ENCODE peak calls at places on chromosomes 12 and 14, in seven cellular contexts. H is GM10248, K is endothelial cell, W is GM12864, D is fibroblast of mammary gland, M is suprapubic skin, Y is hepatocyte. I is an unnamed sample.

GRCh38 chr14:44981198-44981597 is 19.2 kb downstream of the TOGARAM1 start:
- DNase-seq in Y (no peak), K (no peak), H (no peak), D (no peak), W (no peak), M (no peak), I (no peak)

GRCh38 chr14:24367506-24368214 is at the start of gene NFATC4:
- DNase-seq in Y (peak), D (peak), M (peak), W (no peak), K (peak), H (peak), I (peak)

GRCh38 chr12:109738878-109739665 is 25.4 kb downstream of the FAM222A start:
- DNase-seq in K (no peak), H (no peak), W (no peak), Y (no peak), D (peak), M (peak), I (no peak)

GRCh38 chr14:38257500-38257899 is 1.6 kb upstream of the CLEC14A start:
- DNase-seq in M (no peak), W (no peak), K (no peak), Y (no peak), D (no peak), H (no peak), I (no peak)

GRCh38 chr12:91413591-91413990 is 231.0 kb upstream of the DCN start:
- DNase-seq in H (no peak), D (peak), W (no peak), M (no peak), K (no peak), Y (peak), I (no peak)

GRCh38 chr12:10701226-10701681 is 21.9 kb downstream of the YBX3 start:
- DNase-seq in M (no peak), K (no peak), H (peak), W (no peak), D (peak), Y (no peak), I (no peak)

GRCh38 chr14:38553586-38553985 is 297.7 kb upstream of the CLEC14A start:
- DNase-seq in W (no peak), M (no peak), Y (no peak), H (no peak), D (peak), K (no peak), I (no peak)

GRCh38 chr12:110637869-110638441 is 24.0 kb downstream of the TCTN1 start:
- DNase-seq in H (no peak), Y (no peak), D (peak), W (no peak), M (no peak), K (no peak), I (no peak)

GRCh38 chr14:36915089-36915488 is 253.4 kb downstream of the PAX9 start:
- DNase-seq in K (no peak), M (no peak), D (no peak), W (no peak), Y (no peak), H (no peak), I (no peak)

GRCh38 chr14:26549571-26549970 is 48.3 kb downstream of the NOVA1 start:
- DNase-seq in Y (no peak), M (no peak), H (no peak), K (no peak), W (no peak), D (no peak), I (no peak)

GRCh38 chr12:51693569-51693968 is 102.5 kb downstream of the SCN8A start:
- DNase-seq in K (no peak), H (no peak), W (no peak), Y (no peak), M (no peak), D (no peak), I (no peak)

GRCh38 chr14:53156238-53156637 is 3.1 kb upstream of the DDHD1 start:
- DNase-seq in H (no peak), Y (no peak), D (no peak), W (no peak), K (no peak), M (no peak), I (no peak)

DNA sequence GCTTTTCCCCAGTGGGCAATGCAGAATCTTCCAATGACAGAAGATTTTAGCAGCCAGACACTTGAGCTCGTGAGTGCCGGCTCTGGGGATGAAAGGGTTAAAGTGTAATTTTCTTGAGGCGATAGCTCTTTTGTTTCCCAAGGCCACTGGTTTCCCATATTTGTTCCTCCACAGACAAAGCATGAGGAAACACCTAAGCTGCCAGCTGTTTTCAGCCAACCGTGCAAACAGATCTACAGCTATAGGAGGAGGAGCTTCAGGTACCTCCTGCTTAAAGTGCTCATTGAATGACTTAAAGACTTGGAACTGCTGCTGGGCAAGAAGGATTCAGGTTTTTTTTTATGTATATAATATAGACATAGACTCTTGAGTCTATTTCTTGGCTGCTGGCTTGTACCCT is 1311.5 kb downstream of the TMEM121 start:
- DNase-seq in W (no peak), Y (no peak), H (no peak), D (no peak), M (no peak), K (no peak), I (no peak)
- TF ChIP-seq CTCF in W (no peak), Y (no peak), H (no peak), D (no peak), M (no peak), K (no peak), I (no peak)

GRCh38 chr12:101889216-101889752 is 11.9 kb downstream of the DRAM1 start:
- DNase-seq in M (no peak), Y (no peak), D (no peak), H (no peak), K (no peak), W (no peak), I (no peak)

GRCh38 chr12:101884174-101884573 is 6.8 kb downstream of the DRAM1 start:
- DNase-seq in Y (no peak), K (no peak), H (no peak), M (no peak), D (no peak), W (no peak), I (no peak)

GRCh38 chr12:101881228-101881627 is 3.8 kb downstream of the DRAM1 start:
- DNase-seq in H (no peak), Y (no peak), W (no peak), K (no peak), D (no peak), M (no peak), I (no peak)

GRCh38 chr12:101880769-101881168 is 3.4 kb downstream of the DRAM1 start:
- DNase-seq in W (no peak), M (no peak), Y (no peak), K (no peak), D (no peak), H (no peak), I (no peak)

GRCh38 chr12:101885912-101886561 is 8.7 kb downstream of the DRAM1 start:
- DNase-seq in H (no peak), K (no peak), D (no peak), W (no peak), Y (no peak), M (no peak), I (no peak)
- TF ChIP-seq CTCF in H (no peak), K (no peak), D (no peak), W (peak), Y (no peak), M (no peak), I (no peak)

GRCh38 chr12:53328043-53328435 is 6.6 kb upstream of the AAAS start:
- DNase-seq in Y (no peak), D (no peak), K (peak), M (no peak), W (no peak), H (no peak), I (peak)
- TF ChIP-seq CTCF in Y (no peak), D (no peak), K (no peak), M (no peak), W (peak), H (no peak), I (peak)

GRCh38 chr12:98154850-98155249 is 360.5 kb upstream of the TMPO start:
- DNase-seq in W (no peak), K (peak), D (peak), H (no peak), M (no peak), Y (peak), I (no peak)
- TF ChIP-seq CTCF in W (no peak), K (peak), D (peak), H (no peak), M (no peak), Y (peak), I (peak)

DNA sequence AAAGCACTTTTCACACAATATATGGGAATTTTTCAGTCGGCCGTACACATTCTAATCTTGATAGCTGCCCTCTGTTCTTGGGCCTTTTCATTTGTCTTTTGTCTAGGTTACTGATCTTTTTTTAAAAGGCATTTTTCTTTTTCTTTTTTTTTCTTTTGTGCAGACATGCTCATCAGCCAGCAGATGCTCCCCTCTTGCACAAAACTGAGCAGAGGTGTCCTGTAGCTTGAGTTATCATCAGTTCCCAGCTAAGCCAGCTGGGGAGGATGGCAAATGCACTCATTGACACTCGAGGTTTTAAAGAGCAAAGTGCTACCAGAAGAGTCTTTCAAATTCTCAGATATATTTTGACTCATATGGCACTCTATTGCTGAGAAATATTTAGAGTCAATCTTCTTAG is 913.9 kb upstream of the SEL1L start:
- DNase-seq in K (no peak), W (no peak), D (no peak), Y (no peak), H (no peak), M (no peak), I (no peak)
- TF ChIP-seq CTCF in K (no peak), W (no peak), D (no peak), Y (peak), H (no peak), M (no peak), I (no peak)

GRCh38 chr14:21840765-21841164 is 167.1 kb upstream of the OR4E1 start:
- DNase-seq in H (no peak), W (no peak), K (no peak), Y (no peak), M (no peak), D (no peak), I (no peak)

GRCh38 chr14:21852061-21852664 is 178.5 kb upstream of the OR4E1 start:
- DNase-seq in M (no peak), Y (peak), H (peak), D (peak), W (no peak), K (peak), I (peak)

DNA sequence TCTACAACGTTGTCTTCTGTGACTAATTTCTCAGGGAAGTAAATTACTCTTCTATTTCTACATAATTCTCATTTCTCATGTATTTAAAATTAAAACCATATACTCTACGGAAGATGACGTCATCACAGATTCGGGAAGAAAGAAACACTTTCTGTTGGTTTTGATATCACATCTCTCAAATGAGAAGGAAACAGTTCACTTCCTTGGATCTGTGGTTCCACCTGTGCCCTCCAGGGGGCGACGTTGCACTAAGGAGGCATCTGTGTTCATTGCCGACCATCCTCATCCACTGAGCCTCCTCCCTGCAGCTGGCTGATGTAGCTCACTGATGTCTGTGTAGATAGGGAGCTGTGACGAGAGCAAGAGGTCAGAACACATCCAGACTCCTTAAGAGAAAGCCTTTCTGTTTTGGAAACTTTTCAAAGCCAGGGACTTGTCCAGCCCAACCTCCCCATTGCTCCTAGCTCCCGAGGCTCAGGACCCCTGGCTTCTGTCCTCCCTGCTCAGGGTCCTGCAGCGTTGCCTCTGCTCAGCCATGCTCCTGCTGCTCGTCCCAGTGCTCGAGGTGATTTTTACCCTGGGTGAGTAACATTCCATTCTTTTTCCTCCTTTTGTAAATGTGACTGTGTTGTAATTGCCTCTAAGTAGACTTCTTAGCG is 172.7 kb upstream of the OR4E1 start:
- DNase-seq in M (no peak), K (peak), Y (peak), W (no peak), H (peak), D (peak), I (no peak)
- TF ChIP-seq CTCF in M (no peak), K (peak), Y (peak), W (peak), H (peak), D (peak), I (peak)